ENCODE peak calls at places on chromosomes 13 and 19, in five cellular contexts. V is stimulated activated CD4-positive, alpha-beta T cell treated with anti-CD3 and anti-CD28 coated beads, Interleukin-2, amount 100 ng/mL, for 48 hours; A is activated effector memory CD4-positive, alpha-beta T cell treated with anti-CD3 and anti-CD28 coated beads, Interleukin-2, amount 50 U/mL, for 16 hours; U is A549; I is activated naive CD8-positive, alpha-beta T cell treated with anti-CD3 and anti-CD28 coated beads, Interleukin-2, amount 50 U/mL, for 24 hours. B is an unnamed sample.

GRCh38 chr19:16127080-16127479 is 15.4 kb downstream of the RAB8A start:
- DNase-seq in A (no peak), V (no peak), I (no peak), U (no peak), B (no peak)

GRCh38 chr13:97344250-97345175 is 89.5 kb upstream of the RAP2A start:
- DNase-seq in U (peak; percentile 57), I (peak; percentile 46), A (peak; percentile 80), V (peak; percentile 30), B (peak; percentile 49)

GRCh38 chr19:5703819-5704818 is 14.0 kb downstream of the RPL36 start:
- DNase-seq in I (no peak), A (no peak), U (no peak), V (no peak), B (no peak)

GRCh38 chr19:45710731-45711130 is 18.3 kb downstream of the QPCTL start:
- DNase-seq in I (no peak), A (no peak), V (no peak), U (no peak), B (no peak)

GRCh38 chr19:49763230-49763629 is at the start of gene TSKS:
- DNase-seq in V (no peak), U (no peak), I (no peak), A (no peak), B (no peak)

GRCh38 chr13:111122056-111122455 is 6.9 kb downstream of the ARHGEF7 start:
- DNase-seq in I (no peak), V (no peak), U (no peak), A (no peak), B (no peak)

GRCh38 chr19:2309734-2310362 is 1.9 kb upstream of the LINGO3 start:
- DNase-seq in A (no peak), I (no peak), U (peak; percentile 35), V (no peak), B (no peak)

GRCh38 chr19:6091771-6092291 is 18.5 kb downstream of the RFX2 start:
- DNase-seq in V (no peak), U (no peak), A (no peak), I (no peak), B (no peak)

GRCh38 chr19:7400815-7401214 is 52.1 kb downstream of the ARHGEF18 start:
- DNase-seq in U (no peak), V (no peak), I (no peak), A (no peak), B (no peak)

GRCh38 chr13:30659980-30660379 is 42.3 kb downstream of the USPL1 start:
- DNase-seq in I (no peak), A (no peak), V (no peak), U (no peak), B (no peak)

GRCh38 chr19:19205416-19206410 is 2.5 kb upstream of the NR2C2AP start:
- DNase-seq in U (no peak), V (no peak), A (no peak), I (no peak), B (no peak)

GRCh38 chr19:41531438-41532311 is 44.3 kb upstream of the CEACAM21 start:
- DNase-seq in A (peak; percentile 91), U (peak; percentile 85), V (peak; percentile 70), I (peak; percentile 81), B (peak; percentile 38)

GRCh38 chr13:65719831-65720230 is 1510.3 kb downstream of the PCDH9 start:
- DNase-seq in V (no peak), U (no peak), I (no peak), A (no peak), B (no peak)

B was measured in NCI-H460.